ENCODE peak calls at places on chromosomes 1 and 21, in four cellular contexts. One of them, this sample, is unnamed.

GRCh38 chr1:98367426-98367825 is 294.1 kb upstream of the SNX7 start:
- DNase-seq in Karpas-422: no peak
- DNase-seq in HTR-8/SVneo: no peak
- DNase-seq in T-helper 2 cell: no peak
- DNase-seq in this sample: no peak

GRCh38 chr1:87279966-87280535 is 48.6 kb upstream of the LMO4 start:
- DNase-seq in Karpas-422: peak
- DNase-seq in HTR-8/SVneo: no peak
- DNase-seq in T-helper 2 cell: no peak
- DNase-seq in this sample: peak

GRCh38 chr1:171802207-171802606 is 20.7 kb downstream of the METTL13 start:
- DNase-seq in Karpas-422: no peak
- DNase-seq in HTR-8/SVneo: no peak
- DNase-seq in T-helper 2 cell: no peak
- DNase-seq in this sample: no peak

GRCh38 chr21:34674467-34674866 is 5.7 kb downstream of the CLIC6 start:
- DNase-seq in Karpas-422: no peak
- DNase-seq in HTR-8/SVneo: no peak
- DNase-seq in T-helper 2 cell: no peak
- DNase-seq in this sample: no peak

GRCh38 chr1:115251340-115251748 is 86.7 kb downstream of the NGF start:
- DNase-seq in Karpas-422: no peak
- DNase-seq in HTR-8/SVneo: no peak
- DNase-seq in T-helper 2 cell: no peak
- DNase-seq in this sample: no peak

GRCh38 chr1:64687725-64688285 is 57.1 kb upstream of the RAVER2 start:
- DNase-seq in Karpas-422: no peak
- DNase-seq in HTR-8/SVneo: no peak
- DNase-seq in T-helper 2 cell: no peak
- DNase-seq in this sample: no peak

GRCh38 chr1:156319664-156320063 is 18.4 kb downstream of the CCT3 start:
- DNase-seq in Karpas-422: peak
- DNase-seq in HTR-8/SVneo: no peak
- DNase-seq in T-helper 2 cell: no peak
- DNase-seq in this sample: peak

GRCh38 chr1:165367375-165367993 is 11.0 kb upstream of the LMX1A start:
- DNase-seq in Karpas-422: peak
- DNase-seq in HTR-8/SVneo: peak
- DNase-seq in T-helper 2 cell: peak
- DNase-seq in this sample: peak

GRCh38 chr1:4020411-4020810 is 120.3 kb upstream of the C1orf174 start:
- DNase-seq in Karpas-422: no peak
- DNase-seq in HTR-8/SVneo: no peak
- DNase-seq in T-helper 2 cell: no peak
- DNase-seq in this sample: no peak

GRCh38 chr1:9721606-9722377 is 70.3 kb downstream of the PIK3CD start:
- DNase-seq in Karpas-422: peak
- DNase-seq in HTR-8/SVneo: peak
- DNase-seq in T-helper 2 cell: peak
- DNase-seq in this sample: peak

GRCh38 chr1:207088731-207089626 is at the start of gene C4BPB:
- DNase-seq in Karpas-422: no peak
- DNase-seq in HTR-8/SVneo: no peak
- DNase-seq in T-helper 2 cell: no peak
- DNase-seq in this sample: no peak

GRCh38 chr21:14120091-14120734 is 90.5 kb downstream of the LIPI start:
- DNase-seq in Karpas-422: peak
- DNase-seq in HTR-8/SVneo: no peak
- DNase-seq in T-helper 2 cell: no peak
- DNase-seq in this sample: peak

GRCh38 chr1:203691454-203691853 is 64.8 kb downstream of the ATP2B4 start:
- DNase-seq in Karpas-422: no peak
- DNase-seq in HTR-8/SVneo: no peak
- DNase-seq in T-helper 2 cell: no peak
- DNase-seq in this sample: no peak

GRCh38 chr21:34754690-34755647 is 86.2 kb downstream of the CLIC6 start:
- DNase-seq in Karpas-422: no peak
- DNase-seq in HTR-8/SVneo: no peak
- DNase-seq in T-helper 2 cell: no peak
- DNase-seq in this sample: no peak

GRCh38 chr1:94608852-94609570 is 67.5 kb upstream of the F3 start:
- DNase-seq in Karpas-422: no peak
- DNase-seq in HTR-8/SVneo: no peak
- DNase-seq in T-helper 2 cell: no peak
- DNase-seq in this sample: no peak

GRCh38 chr1:85359874-85360708 is 83.7 kb upstream of the BCL10 start:
- DNase-seq in Karpas-422: no peak
- DNase-seq in HTR-8/SVneo: no peak
- DNase-seq in T-helper 2 cell: no peak
- DNase-seq in this sample: no peak

GRCh38 chr1:10939654-10940450 is 72.6 kb upstream of the TARDBP start:
- DNase-seq in Karpas-422: peak
- DNase-seq in HTR-8/SVneo: no peak
- DNase-seq in T-helper 2 cell: peak
- DNase-seq in this sample: peak

GRCh38 chr1:56820755-56821461 is 1.7 kb upstream of the FYB2 start:
- DNase-seq in Karpas-422: peak
- DNase-seq in HTR-8/SVneo: peak
- DNase-seq in T-helper 2 cell: peak
- DNase-seq in this sample: peak

GRCh38 chr21:44482581-44483287 is 27.4 kb downstream of the LRRC3 start:
- DNase-seq in Karpas-422: peak
- DNase-seq in HTR-8/SVneo: no peak
- DNase-seq in T-helper 2 cell: no peak
- DNase-seq in this sample: no peak

GRCh38 chr1:7485086-7485780 is 285.9 kb upstream of the VAMP3 start:
- DNase-seq in Karpas-422: no peak
- DNase-seq in HTR-8/SVneo: no peak
- DNase-seq in T-helper 2 cell: no peak
- DNase-seq in this sample: no peak

GRCh38 chr1:9338354-9339250 is 45.9 kb downstream of the SPSB1 start:
- DNase-seq in Karpas-422: no peak
- DNase-seq in HTR-8/SVneo: no peak
- DNase-seq in T-helper 2 cell: no peak
- DNase-seq in this sample: no peak

GRCh38 chr1:162373541-162374375 is 2.9 kb downstream of the SPATA46 start:
- DNase-seq in Karpas-422: no peak
- DNase-seq in HTR-8/SVneo: peak
- DNase-seq in T-helper 2 cell: no peak
- DNase-seq in this sample: no peak

GRCh38 chr1:227947425-227947677 is 381 bp downstream of the WNT9A start:
- DNase-seq in Karpas-422: no peak
- DNase-seq in HTR-8/SVneo: no peak
- DNase-seq in T-helper 2 cell: no peak
- DNase-seq in this sample: no peak

GRCh38 chr1:205680073-205680851 is at the start of gene SLC45A3:
- DNase-seq in Karpas-422: no peak
- DNase-seq in HTR-8/SVneo: peak
- DNase-seq in T-helper 2 cell: peak
- DNase-seq in this sample: peak